ENCODE peak calls at places on chromosomes 3 and 15, in seven cellular contexts. C is endodermal cell, A is IMR-90, N is mesenchymal stem cell, S is GM23248, B is kidney, G is colonic mucosa. Z is an unnamed sample.

GRCh38 chr3:69079269-69080159 is 651 bp downstream of the UBA3 start:
- DNase-seq in C (peak), A (no peak), N (peak), S (peak), B (peak), G (no peak), Z (peak)

GRCh38 chr3:52532838-52533622 is 627 bp downstream of the NT5DC2 start:
- DNase-seq in C (peak), A (no peak), N (peak), S (peak), B (peak), G (peak), Z (peak)

GRCh38 chr15:36724493-36724892 is 145.1 kb downstream of the CDIN1 start:
- DNase-seq in C (no peak), A (no peak), N (no peak), S (no peak), B (no peak), G (no peak), Z (no peak)

GRCh38 chr3:58484049-58484721 is 7.7 kb upstream of the KCTD6 start:
- DNase-seq in C (no peak), A (no peak), N (no peak), S (no peak), B (no peak), G (no peak), Z (no peak)

GRCh38 chr3:20930034-20930433 is 744.0 kb upstream of the SGO1 start:
- DNase-seq in C (peak), A (no peak), N (no peak), S (peak), B (no peak), G (no peak), Z (peak)

GRCh38 chr3:71916747-71917369 is 131.9 kb upstream of the PROK2 start:
- DNase-seq in C (no peak), A (peak), N (no peak), S (peak), B (no peak), G (peak), Z (no peak)

GRCh38 chr3:189084620-189085019 is 87.2 kb upstream of the TPRG1 start:
- DNase-seq in C (no peak), A (no peak), N (no peak), S (no peak), B (no peak), G (no peak), Z (no peak)

GRCh38 chr3:187567026-187567425 is 103.2 kb downstream of the SST start:
- DNase-seq in C (no peak), A (peak), N (no peak), S (peak), B (no peak), G (no peak), Z (peak)

GRCh38 chr15:71444866-71445590 is 329.8 kb downstream of the THSD4 start:
- DNase-seq in C (no peak), A (peak), N (no peak), S (peak), B (no peak), G (no peak), Z (peak)

GRCh38 chr3:70631716-70632307 is 319.4 kb upstream of the MDFIC2 start:
- DNase-seq in C (peak), A (no peak), N (no peak), S (no peak), B (no peak), G (no peak), Z (no peak)

GRCh38 chr3:177553012-177553411 is 355.7 kb upstream of the TBL1XR1 start:
- DNase-seq in C (no peak), A (no peak), N (no peak), S (no peak), B (no peak), G (no peak), Z (no peak)

GRCh38 chr3:195200010-195200822 is 70.7 kb downstream of the XXYLT1 start:
- DNase-seq in C (peak), A (no peak), N (peak), S (no peak), B (no peak), G (peak), Z (no peak)

GRCh38 chr15:85973584-85974347 is 105.9 kb upstream of the AGBL1 start:
- DNase-seq in C (peak), A (no peak), N (no peak), S (no peak), B (no peak), G (no peak), Z (no peak)

GRCh38 chr3:136428167-136428566 is 178.0 kb downstream of the PCCB start:
- DNase-seq in C (peak), A (no peak), N (peak), S (no peak), B (no peak), G (no peak), Z (no peak)

GRCh38 chr3:30747771-30748281 is 141.4 kb downstream of the TGFBR2 start:
- DNase-seq in C (no peak), A (peak), N (peak), S (peak), B (no peak), G (no peak), Z (peak)

GRCh38 chr15:36498922-36499321 is 80.5 kb upstream of the CDIN1 start:
- DNase-seq in C (no peak), A (no peak), N (no peak), S (no peak), B (no peak), G (no peak), Z (no peak)

GRCh38 chr15:45377630-45378148 is 655 bp downstream of the GATM start:
- DNase-seq in C (peak), A (no peak), N (no peak), S (peak), B (peak), G (peak), Z (no peak)

GRCh38 chr15:86001200-86001599 is 78.5 kb upstream of the AGBL1 start:
- DNase-seq in C (no peak), A (no peak), N (no peak), S (no peak), B (no peak), G (no peak), Z (peak)

GRCh38 chr3:42936157-42936981 is 30.4 kb downstream of the ZNF662 start:
- DNase-seq in C (no peak), A (peak), N (no peak), S (peak), B (peak), G (peak), Z (no peak)

GRCh38 chr3:125916376-125916978 is 52.5 kb upstream of the ROPN1B start:
- DNase-seq in C (peak), A (peak), N (peak), S (peak), B (no peak), G (no peak), Z (peak)

GRCh38 chr3:48634661-48635221 is 520 bp downstream of the SLC26A6 start:
- DNase-seq in C (peak), A (peak), N (peak), S (peak), B (peak), G (peak), Z (peak)

GRCh38 chr15:71261934-71262333 is 146.7 kb downstream of the THSD4 start:
- DNase-seq in C (no peak), A (no peak), N (peak), S (no peak), B (no peak), G (no peak), Z (no peak)

DNA sequence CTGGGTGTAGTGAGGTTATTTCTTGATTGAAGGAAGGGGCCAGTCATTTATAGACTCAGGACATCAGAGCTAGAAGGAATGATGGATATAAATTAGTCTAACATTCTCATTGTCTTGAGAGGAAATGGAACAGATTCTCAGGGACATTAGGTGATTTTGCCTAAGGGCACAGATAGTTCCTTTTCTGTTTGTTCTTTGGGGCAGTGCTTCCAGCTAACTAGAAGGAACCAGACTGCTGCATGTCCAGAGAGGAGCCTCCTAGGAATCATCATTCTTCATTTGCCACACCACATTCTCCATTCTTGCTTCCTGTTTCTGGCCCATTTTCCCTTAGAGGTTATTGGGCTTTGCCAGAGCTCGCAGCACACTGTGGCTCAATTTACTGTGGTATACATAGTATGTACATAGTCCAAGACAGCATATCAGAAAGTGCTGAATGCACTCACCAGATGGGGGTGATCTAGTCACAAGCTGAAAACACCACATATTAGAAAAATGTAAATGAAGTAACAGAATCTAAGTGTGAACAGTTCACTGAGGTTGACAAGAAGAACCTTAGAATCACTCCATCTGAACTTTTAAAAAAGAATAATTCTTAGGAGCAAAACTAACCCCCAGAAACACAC is 62.7 kb upstream of the MYZAP start:
- DNase-seq in C (no peak), A (no peak), N (no peak), S (no peak), B (no peak), G (no peak), Z (no peak)
- H3K27ac ChIP-seq in C (no peak), A (no peak), N (no peak), S (no peak), B (no peak), G (no peak), Z (no peak)

GRCh38 chr15:55990516-55990915 is 2.9 kb downstream of the NEDD4 start:
- DNase-seq in C (no peak), A (no peak), N (no peak), S (no peak), B (no peak), G (no peak), Z (no peak)
- H3K9ac ChIP-seq in C (no peak), A (no peak), N (peak), S (no peak), B (no peak), G (no peak), Z (no peak)

DNA sequence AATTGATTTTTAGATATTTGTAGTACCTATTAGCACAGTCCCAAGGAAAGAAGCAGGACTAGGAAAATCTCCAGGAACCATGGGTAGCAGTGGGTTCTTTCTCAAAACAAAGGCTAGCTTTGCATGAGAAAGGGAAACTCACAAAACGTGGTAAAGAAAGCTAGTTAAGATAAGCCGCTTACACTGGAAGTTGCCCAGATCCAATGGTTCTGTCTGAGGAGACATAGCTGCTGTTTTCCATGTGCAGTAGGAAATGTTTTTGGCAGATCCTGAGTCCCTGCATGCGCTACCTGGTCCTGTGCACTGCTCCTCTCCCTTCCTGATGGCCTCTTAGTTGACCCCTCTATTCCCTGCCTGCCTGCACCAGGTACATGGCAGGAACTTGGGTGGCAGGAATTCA is 60.4 kb downstream of the TFG start:
- DNase-seq in C (peak), A (no peak), N (no peak), S (no peak), B (no peak), G (no peak), Z (no peak)
- H3K27ac ChIP-seq in C (no peak), A (no peak), N (no peak), S (no peak), B (no peak), G (no peak), Z (no peak)

GRCh38 chr15:64985382-64986033 is 4.2 kb downstream of the SPG21 start:
- DNase-seq in C (no peak), A (peak), N (peak), S (no peak), B (no peak), G (peak), Z (no peak)
- H3K9ac ChIP-seq in C (no peak), A (peak), N (peak), S (peak), B (no peak), G (no peak), Z (no peak)

DNA sequence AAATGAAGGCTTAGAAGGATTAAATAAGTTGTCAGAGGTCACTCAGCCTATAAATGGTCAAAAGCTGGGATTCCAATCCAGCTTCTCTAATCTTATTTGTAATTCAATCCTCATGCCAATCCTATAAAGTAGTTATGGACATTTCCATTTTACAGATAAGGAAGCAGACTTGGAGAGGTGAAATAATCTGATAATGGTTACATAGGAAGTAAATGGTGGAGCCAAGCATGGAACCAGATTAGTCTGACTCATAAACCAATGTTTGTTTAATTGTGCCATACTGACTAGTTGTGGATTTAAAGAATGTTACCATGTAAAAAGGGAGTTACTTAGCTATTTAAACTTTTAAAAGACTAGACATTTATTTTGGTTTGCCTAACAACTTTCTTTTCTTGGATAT is 59.7 kb downstream of the KCNAB1 start:
- DNase-seq in C (no peak), A (peak), N (peak), S (peak), B (no peak), G (no peak), Z (peak)
- H3K27ac ChIP-seq in C (no peak), A (no peak), N (no peak), S (no peak), B (no peak), G (no peak), Z (no peak)

GRCh38 chr3:134314588-134315285 is 59.5 kb downstream of the AMOTL2 start:
- DNase-seq in C (peak), A (no peak), N (no peak), S (peak), B (peak), G (no peak), Z (no peak)

GRCh38 chr3:134315286-134316106 is 58.8 kb downstream of the AMOTL2 start:
- DNase-seq in C (peak), A (peak), N (peak), S (peak), B (peak), G (peak), Z (no peak)

GRCh38 chr3:134312072-134312872 is 61.6 kb upstream of the RYK start:
- DNase-seq in C (peak), A (no peak), N (no peak), S (peak), B (peak), G (peak), Z (peak)

GRCh38 chr3:134312873-134313838 is 61.1 kb downstream of the AMOTL2 start:
- DNase-seq in C (peak), A (peak), N (peak), S (peak), B (peak), G (peak), Z (no peak)

DNA sequence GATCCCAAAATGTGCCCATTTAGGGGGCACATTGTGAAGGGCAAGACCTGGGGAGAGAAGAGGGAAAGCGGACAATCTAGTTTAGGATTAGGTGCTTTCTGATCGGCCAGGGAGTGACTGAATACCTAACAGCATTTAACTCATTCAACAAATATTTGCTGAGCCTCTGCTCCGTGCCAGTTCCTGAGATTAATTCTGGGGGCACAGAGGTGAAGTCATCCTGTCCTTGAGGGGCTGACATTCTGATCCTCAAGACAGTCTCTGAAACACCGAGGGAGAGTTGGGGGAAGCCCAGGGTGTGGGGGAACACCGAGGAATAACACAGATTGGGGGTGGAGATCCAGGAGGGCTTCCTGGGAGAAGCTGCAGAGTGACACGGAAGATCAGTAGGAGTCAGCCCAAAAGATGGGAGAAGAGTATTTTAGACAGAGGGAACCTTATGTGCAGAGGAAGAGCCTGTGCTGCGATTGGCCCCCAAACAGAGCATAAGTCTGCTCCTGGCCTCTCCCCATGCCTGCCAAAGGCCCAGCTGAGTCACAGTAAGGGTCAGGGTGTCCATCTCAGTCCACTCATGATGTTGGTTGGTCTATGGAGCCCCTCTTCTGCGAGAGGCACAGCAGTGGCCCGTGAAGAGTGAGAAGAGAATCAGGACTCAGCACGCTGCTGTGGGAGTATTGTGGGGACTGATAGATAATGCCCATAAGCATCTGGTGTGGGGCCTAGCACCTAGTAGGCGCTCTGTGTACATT is 60.2 kb downstream of the AMOTL2 start:
- DNase-seq in C (peak), A (no peak), N (no peak), S (peak), B (no peak), G (no peak), Z (no peak)
- H3K9ac ChIP-seq in C (peak), A (peak), N (peak), S (peak), B (peak), G (peak), Z (peak)

DNA sequence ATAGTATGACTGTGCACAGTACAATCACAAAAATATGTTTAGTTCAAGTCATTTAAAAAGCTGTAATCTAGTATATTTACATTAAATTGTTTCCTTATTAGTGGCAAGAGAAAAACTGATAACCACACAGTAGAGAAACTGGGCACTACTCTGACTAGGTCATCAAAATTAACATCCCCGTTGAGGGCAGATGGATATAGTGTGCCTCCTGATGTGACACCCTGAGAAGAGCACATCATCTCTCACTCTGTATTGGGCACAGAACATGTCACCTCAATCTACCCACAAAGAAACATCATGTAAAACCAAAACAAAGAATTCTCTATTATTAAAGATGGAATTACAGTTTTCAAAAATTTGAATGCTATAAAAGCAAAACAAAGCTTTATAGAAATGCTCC is 221.9 kb upstream of the NANOGP8 start:
- DNase-seq in C (no peak), A (no peak), N (no peak), S (no peak), B (no peak), G (no peak), Z (no peak)
- H3K27ac ChIP-seq in C (peak), A (peak), N (peak), S (peak), B (no peak), G (peak), Z (no peak)